ENCODE peak calls at places on chromosomes 12 and 14, in eight cellular contexts. Q, T, P, A, F, M, S and N are unnamed samples.

GRCh38 chr14:89371600-89371999 is 45.4 kb downstream of the FOXN3 start:
- DNase-seq in Q (no peak), T (no peak), P (no peak), A (no peak), F (no peak), M (no peak), S (no peak), N (no peak)

GRCh38 chr14:24147761-24148428 is 597 bp downstream of the RNF31 start:
- DNase-seq in Q (no peak), T (peak; percentile 36), P (no peak), A (no peak), F (no peak), M (no peak), S (no peak), N (no peak)

GRCh38 chr12:104695453-104696148 is 238.9 kb downstream of the CHST11 start:
- DNase-seq in Q (peak; percentile 79), T (peak; percentile 53), P (no peak), A (no peak), F (no peak), M (peak; percentile 93), S (peak; percentile 88), N (no peak)

GRCh38 chr12:77946541-77947021 is 115.9 kb downstream of the NAV3 start:
- DNase-seq in Q (no peak), T (peak; percentile 30), P (no peak), A (no peak), F (no peak), M (no peak), S (no peak), N (no peak)

GRCh38 chr12:53652366-53652765 is 23.5 kb downstream of the ATP5MC2 start:
- DNase-seq in Q (no peak), T (no peak), P (no peak), A (no peak), F (no peak), M (no peak), S (no peak), N (no peak)

GRCh38 chr12:114976959-114977358 is 293.0 kb upstream of the TBX3 start:
- DNase-seq in Q (no peak), T (peak; percentile 82), P (no peak), A (no peak), F (no peak), M (peak; percentile 90), S (no peak), N (no peak)

GRCh38 chr14:37443461-37443860 is 151.6 kb downstream of the FOXA1 start:
- DNase-seq in Q (no peak), T (peak; percentile 64), P (no peak), A (no peak), F (no peak), M (peak; percentile 65), S (no peak), N (no peak)

GRCh38 chr12:121162985-121163384 is 30.3 kb downstream of the P2RX7 start:
- DNase-seq in Q (no peak), T (no peak), P (no peak), A (no peak), F (no peak), M (no peak), S (no peak), N (no peak)

GRCh38 chr12:88300931-88301330 is 158.8 kb downstream of the TMTC3 start:
- DNase-seq in Q (no peak), T (no peak), P (no peak), A (no peak), F (no peak), M (peak; percentile 30), S (no peak), N (no peak)

GRCh38 chr12:5260086-5260485 is 171.8 kb upstream of the NTF3 start:
- DNase-seq in Q (no peak), T (no peak), P (no peak), A (no peak), F (no peak), M (no peak), S (peak; percentile 16), N (no peak)

GRCh38 chr14:104820669-104821228 is 19.8 kb downstream of the ZBTB42 start:
- DNase-seq in Q (no peak), T (peak; percentile 88), P (peak; percentile 81), A (peak; percentile 63), F (no peak), M (peak; percentile 67), S (no peak), N (peak; percentile 92)

GRCh38 chr14:101182476-101182875 is 279.0 kb upstream of the RTL1 start:
- DNase-seq in Q (no peak), T (no peak), P (no peak), A (no peak), F (no peak), M (no peak), S (no peak), N (no peak)

GRCh38 chr14:45251912-45252311 is 1.1 kb downstream of the MIS18BP1 start:
- DNase-seq in Q (no peak), T (peak; percentile 24), P (peak; percentile 5), A (no peak), F (no peak), M (peak; percentile 41), S (no peak), N (no peak)

GRCh38 chr12:39235990-39236767 is 206.7 kb downstream of the KIF21A start:
- DNase-seq in Q (no peak), T (no peak), P (no peak), A (no peak), F (no peak), M (peak; percentile 25), S (no peak), N (no peak)